ENCODE peak calls at places on chromosomes 5 and 9, in six cellular contexts. One of them, this sample, is unnamed.

GRCh38 chr9:112863214-112863613 is 27.5 kb downstream of the SLC46A2 start:
- DNase-seq in HepG2: no peak
- DNase-seq in A549: no peak
- DNase-seq in SK-N-SH: no peak
- DNase-seq in suprapubic skin: no peak
- DNase-seq in upper lobe of left lung: peak
- DNase-seq in this sample: no peak

GRCh38 chr9:128091144-128091543 is 23.1 kb downstream of the SLC25A25 start:
- DNase-seq in upper lobe of left lung: no peak
- DNase-seq in suprapubic skin: peak
- DNase-seq in SK-N-SH: peak
- DNase-seq in HepG2: no peak
- DNase-seq in A549: no peak
- DNase-seq in this sample: no peak

GRCh38 chr5:138953370-138954256 is 78.5 kb upstream of the LRRTM2 start:
- DNase-seq in suprapubic skin: peak
- DNase-seq in SK-N-SH: peak
- DNase-seq in A549: no peak
- DNase-seq in HepG2: no peak
- DNase-seq in upper lobe of left lung: peak
- DNase-seq in this sample: peak

GRCh38 chr9:37836386-37836785 is 35.8 kb downstream of the DCAF10 start:
- DNase-seq in A549: no peak
- DNase-seq in suprapubic skin: no peak
- DNase-seq in upper lobe of left lung: no peak
- DNase-seq in SK-N-SH: no peak
- DNase-seq in HepG2: no peak
- DNase-seq in this sample: no peak

GRCh38 chr5:116645627-116646026 is 71.0 kb upstream of the SEMA6A start:
- DNase-seq in suprapubic skin: no peak
- DNase-seq in SK-N-SH: no peak
- DNase-seq in upper lobe of left lung: no peak
- DNase-seq in A549: no peak
- DNase-seq in HepG2: no peak
- DNase-seq in this sample: no peak

GRCh38 chr5:139415869-139416268 is 12.0 kb upstream of the SPATA24 start:
- DNase-seq in A549: no peak
- DNase-seq in upper lobe of left lung: no peak
- DNase-seq in suprapubic skin: no peak
- DNase-seq in SK-N-SH: no peak
- DNase-seq in HepG2: no peak
- DNase-seq in this sample: no peak

GRCh38 chr5:169945831-169946261 is 34.4 kb downstream of the INSYN2B start:
- DNase-seq in A549: no peak
- DNase-seq in upper lobe of left lung: peak
- DNase-seq in SK-N-SH: peak
- DNase-seq in HepG2: no peak
- DNase-seq in suprapubic skin: peak
- DNase-seq in this sample: peak

GRCh38 chr5:50856720-50857119 is 190.3 kb downstream of the PARP8 start:
- DNase-seq in upper lobe of left lung: no peak
- DNase-seq in suprapubic skin: no peak
- DNase-seq in A549: no peak
- DNase-seq in SK-N-SH: no peak
- DNase-seq in HepG2: no peak
- DNase-seq in this sample: no peak

GRCh38 chr5:149434162-149435014 is 55.3 kb upstream of the IL17B start:
- DNase-seq in SK-N-SH: peak
- DNase-seq in upper lobe of left lung: peak
- DNase-seq in HepG2: no peak
- DNase-seq in A549: peak
- DNase-seq in suprapubic skin: no peak
- DNase-seq in this sample: peak

GRCh38 chr5:171667341-171668096 is 118.1 kb upstream of the SMIM23 start:
- DNase-seq in upper lobe of left lung: no peak
- DNase-seq in suprapubic skin: peak
- DNase-seq in A549: no peak
- DNase-seq in SK-N-SH: peak
- DNase-seq in HepG2: no peak
- DNase-seq in this sample: no peak

GRCh38 chr5:133353741-133354140 is 258.6 kb downstream of the FSTL4 start:
- DNase-seq in HepG2: no peak
- DNase-seq in suprapubic skin: no peak
- DNase-seq in SK-N-SH: no peak
- DNase-seq in A549: no peak
- DNase-seq in upper lobe of left lung: no peak
- DNase-seq in this sample: no peak

GRCh38 chr5:5589857-5590256 is 167.4 kb downstream of the ICE1 start:
- DNase-seq in A549: no peak
- DNase-seq in SK-N-SH: no peak
- DNase-seq in HepG2: no peak
- DNase-seq in suprapubic skin: no peak
- DNase-seq in upper lobe of left lung: no peak
- DNase-seq in this sample: no peak

GRCh38 chr5:136563489-136563888 is 198.1 kb upstream of the TRPC7 start:
- DNase-seq in A549: no peak
- DNase-seq in upper lobe of left lung: no peak
- DNase-seq in SK-N-SH: no peak
- DNase-seq in suprapubic skin: no peak
- DNase-seq in HepG2: no peak
- DNase-seq in this sample: no peak

GRCh38 chr5:168891175-168891812 is 312.1 kb upstream of the PANK3 start:
- DNase-seq in SK-N-SH: no peak
- DNase-seq in suprapubic skin: no peak
- DNase-seq in A549: no peak
- DNase-seq in HepG2: no peak
- DNase-seq in upper lobe of left lung: no peak
- DNase-seq in this sample: no peak

GRCh38 chr9:86660146-86660545 is 287.2 kb downstream of the GAS1 start:
- DNase-seq in HepG2: no peak
- DNase-seq in A549: no peak
- DNase-seq in suprapubic skin: no peak
- DNase-seq in upper lobe of left lung: no peak
- DNase-seq in SK-N-SH: no peak
- DNase-seq in this sample: no peak

GRCh38 chr9:79257671-79258410 is 313.9 kb upstream of the TLE4 start:
- DNase-seq in SK-N-SH: no peak
- DNase-seq in HepG2: no peak
- DNase-seq in upper lobe of left lung: no peak
- DNase-seq in suprapubic skin: no peak
- DNase-seq in A549: no peak
- DNase-seq in this sample: no peak

GRCh38 chr9:134374301-134375010 is 48.2 kb downstream of the RXRA start:
- DNase-seq in A549: no peak
- DNase-seq in SK-N-SH: peak
- DNase-seq in HepG2: no peak
- DNase-seq in suprapubic skin: no peak
- DNase-seq in upper lobe of left lung: peak
- DNase-seq in this sample: no peak

GRCh38 chr9:94861589-94862241 is 135.2 kb downstream of the AOPEP start:
- DNase-seq in SK-N-SH: no peak
- DNase-seq in suprapubic skin: no peak
- DNase-seq in upper lobe of left lung: no peak
- DNase-seq in HepG2: no peak
- DNase-seq in A549: no peak
- DNase-seq in this sample: no peak

GRCh38 chr9:5265939-5266338 is 34.7 kb downstream of the INSL4 start:
- DNase-seq in SK-N-SH: no peak
- DNase-seq in upper lobe of left lung: no peak
- DNase-seq in HepG2: no peak
- DNase-seq in A549: no peak
- DNase-seq in suprapubic skin: no peak
- DNase-seq in this sample: no peak

GRCh38 chr5:180977852-180978251 is 10.8 kb upstream of the BTNL3 start:
- DNase-seq in HepG2: no peak
- DNase-seq in upper lobe of left lung: no peak
- DNase-seq in A549: no peak
- DNase-seq in suprapubic skin: no peak
- DNase-seq in SK-N-SH: no peak
- DNase-seq in this sample: peak

GRCh38 chr5:94856257-94856656 is 237.8 kb downstream of the SLF1 start:
- DNase-seq in HepG2: no peak
- DNase-seq in suprapubic skin: no peak
- DNase-seq in A549: no peak
- DNase-seq in SK-N-SH: no peak
- DNase-seq in upper lobe of left lung: no peak
- DNase-seq in this sample: no peak

GRCh38 chr9:81384911-81385310 is 304.4 kb downstream of the TLE1 start:
- DNase-seq in upper lobe of left lung: no peak
- DNase-seq in SK-N-SH: peak
- DNase-seq in HepG2: no peak
- DNase-seq in A549: no peak
- DNase-seq in suprapubic skin: no peak
- DNase-seq in this sample: no peak

GRCh38 chr9:81390802-81391456 is 298.4 kb downstream of the TLE1 start:
- DNase-seq in A549: no peak
- DNase-seq in suprapubic skin: no peak
- DNase-seq in upper lobe of left lung: no peak
- DNase-seq in SK-N-SH: no peak
- DNase-seq in HepG2: no peak
- DNase-seq in this sample: no peak

GRCh38 chr9:81388831-81389230 is 300.5 kb downstream of the TLE1 start:
- DNase-seq in suprapubic skin: no peak
- DNase-seq in upper lobe of left lung: no peak
- DNase-seq in HepG2: no peak
- DNase-seq in A549: no peak
- DNase-seq in SK-N-SH: no peak
- DNase-seq in this sample: no peak

GRCh38 chr9:81389569-81389993 is 299.8 kb downstream of the TLE1 start:
- DNase-seq in SK-N-SH: no peak
- DNase-seq in HepG2: peak
- DNase-seq in upper lobe of left lung: no peak
- DNase-seq in suprapubic skin: peak
- DNase-seq in A549: peak
- DNase-seq in this sample: no peak

GRCh38 chr9:81387360-81387759 is 302.0 kb downstream of the TLE1 start:
- DNase-seq in upper lobe of left lung: no peak
- DNase-seq in suprapubic skin: no peak
- DNase-seq in HepG2: no peak
- DNase-seq in SK-N-SH: no peak
- DNase-seq in A549: no peak
- DNase-seq in this sample: no peak
- TF ChIP-seq CTCF in upper lobe of left lung: no peak
- TF ChIP-seq CTCF in suprapubic skin: no peak
- TF ChIP-seq CTCF in HepG2: no peak
- TF ChIP-seq CTCF in SK-N-SH: no peak
- TF ChIP-seq CTCF in A549: no peak
- TF ChIP-seq CTCF in this sample: no peak

DNA sequence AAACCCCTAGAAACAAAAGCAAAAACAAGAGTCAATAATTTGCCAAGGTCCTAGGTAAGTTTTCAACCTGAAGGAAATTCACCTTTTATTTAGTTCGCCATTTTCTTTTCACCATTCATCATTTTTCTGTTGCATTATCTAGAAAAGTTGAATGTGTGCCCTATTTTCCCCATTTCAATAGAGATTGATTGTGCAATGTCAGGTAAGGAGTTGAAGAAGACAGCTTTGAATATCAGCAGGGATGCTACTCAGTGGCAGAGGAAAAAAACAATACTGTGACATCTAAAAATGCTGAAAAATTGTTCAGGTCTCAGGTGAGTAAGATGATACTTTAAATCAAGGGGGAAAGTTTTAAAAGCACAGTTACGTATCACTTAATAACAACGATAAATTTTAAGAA is 813.7 kb downstream of the DTWD2 start:
- DNase-seq in SK-N-SH: no peak
- DNase-seq in upper lobe of left lung: no peak
- DNase-seq in HepG2: no peak
- DNase-seq in A549: no peak
- DNase-seq in suprapubic skin: no peak
- DNase-seq in this sample: no peak
- TF ChIP-seq EP300 in SK-N-SH: no peak
- TF ChIP-seq EP300 in upper lobe of left lung: no peak
- TF ChIP-seq EP300 in HepG2: no peak
- TF ChIP-seq EP300 in A549: no peak
- TF ChIP-seq EP300 in suprapubic skin: no peak
- TF ChIP-seq EP300 in this sample: no peak

GRCh38 chr5:154934881-154935280 is 3.1 kb downstream of the GEMIN5 start:
- DNase-seq in upper lobe of left lung: no peak
- DNase-seq in SK-N-SH: no peak
- DNase-seq in A549: no peak
- DNase-seq in suprapubic skin: no peak
- DNase-seq in HepG2: no peak
- DNase-seq in this sample: no peak
- H3K4me3 ChIP-seq in upper lobe of left lung: no peak
- H3K4me3 ChIP-seq in SK-N-SH: no peak
- H3K4me3 ChIP-seq in A549: no peak
- H3K4me3 ChIP-seq in suprapubic skin: no peak
- H3K4me3 ChIP-seq in HepG2: no peak
- H3K4me3 ChIP-seq in this sample: no peak

GRCh38 chr5:14504816-14505215 is 76.8 kb upstream of the OTULINL start:
- DNase-seq in suprapubic skin: no peak
- DNase-seq in A549: no peak
- DNase-seq in SK-N-SH: no peak
- DNase-seq in upper lobe of left lung: no peak
- DNase-seq in HepG2: no peak
- DNase-seq in this sample: no peak

GRCh38 chr5:14506661-14507060 is 74.9 kb upstream of the OTULINL start:
- DNase-seq in upper lobe of left lung: no peak
- DNase-seq in SK-N-SH: no peak
- DNase-seq in A549: no peak
- DNase-seq in HepG2: no peak
- DNase-seq in suprapubic skin: no peak
- DNase-seq in this sample: no peak

GRCh38 chr5:14503681-14504331 is 77.8 kb upstream of the OTULINL start:
- DNase-seq in suprapubic skin: no peak
- DNase-seq in upper lobe of left lung: no peak
- DNase-seq in A549: no peak
- DNase-seq in HepG2: no peak
- DNase-seq in SK-N-SH: no peak
- DNase-seq in this sample: no peak

GRCh38 chr5:14504332-14504727 is 77.3 kb upstream of the OTULINL start:
- DNase-seq in suprapubic skin: no peak
- DNase-seq in SK-N-SH: no peak
- DNase-seq in upper lobe of left lung: no peak
- DNase-seq in HepG2: no peak
- DNase-seq in A549: no peak
- DNase-seq in this sample: no peak

DNA sequence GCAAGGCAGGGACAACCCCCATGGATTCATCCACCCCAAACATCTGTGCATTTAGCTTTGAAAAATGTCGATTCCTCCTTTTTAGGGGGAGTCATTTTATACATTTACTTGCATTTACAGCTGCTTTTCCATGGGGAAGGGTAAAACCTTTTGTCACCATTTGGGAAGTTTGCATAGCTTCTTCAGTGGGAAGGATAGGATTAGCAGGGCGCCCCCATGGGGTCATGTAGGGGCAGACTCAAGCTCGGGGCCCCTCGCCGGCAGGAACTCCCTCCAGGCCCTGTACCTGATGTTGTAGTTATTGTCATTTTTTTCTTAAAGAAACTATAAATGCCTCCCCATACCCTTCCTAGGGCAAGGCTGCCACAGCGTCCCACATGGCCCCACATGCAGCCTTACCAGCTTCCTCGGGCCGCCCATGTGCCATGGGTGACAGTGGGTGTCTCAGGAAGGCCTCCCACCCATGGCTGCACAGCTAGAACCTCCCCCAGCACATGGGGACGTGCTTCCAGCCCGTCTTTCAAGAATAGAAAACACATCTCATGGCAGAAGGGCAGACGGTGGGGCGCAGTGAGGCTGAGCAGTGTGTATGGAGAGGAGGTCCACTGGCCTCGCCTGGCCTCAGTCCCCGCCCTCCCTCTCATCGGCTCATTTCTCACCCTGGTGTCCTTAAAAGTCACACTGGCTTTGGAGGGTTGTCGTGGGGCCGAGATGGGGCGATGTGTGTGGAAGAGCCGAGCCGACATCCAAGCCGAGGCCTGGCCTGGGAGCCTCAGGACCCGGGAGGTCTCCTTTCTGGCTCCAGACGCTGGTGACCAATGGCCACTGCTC is 76.1 kb upstream of the OTULINL start:
- DNase-seq in upper lobe of left lung: no peak
- DNase-seq in SK-N-SH: peak
- DNase-seq in A549: no peak
- DNase-seq in HepG2: no peak
- DNase-seq in suprapubic skin: no peak
- DNase-seq in this sample: no peak
- TF ChIP-seq CTCF in upper lobe of left lung: no peak
- TF ChIP-seq CTCF in SK-N-SH: peak
- TF ChIP-seq CTCF in A549: no peak
- TF ChIP-seq CTCF in HepG2: no peak
- TF ChIP-seq CTCF in suprapubic skin: no peak
- TF ChIP-seq CTCF in this sample: no peak

This sample was measured in stomach.